ENCODE peak calls at places on chromosomes 13 and 19, in seven cellular contexts. One of them, this sample, is unnamed.

GRCh38 chr13:42878721-42879120 is 97.3 kb downstream of the FAM216B start:
- DNase-seq in stimulated activated naive B cell treated with anti-CD40 and anti-IgM and Interleukin-4, amounts not matched to agents 10 μg/mL and 1 μg/mL and 100 μg/mL, for 72 hours: no peak
- DNase-seq in memory B cell: no peak
- DNase-seq in stimulated activated CD8-positive, alpha-beta memory T cell treated with anti-CD3 and anti-CD28 coated beads, Interleukin-4, amount 100 ng/mL, for 4 hours: no peak
- DNase-seq in AG09319: no peak
- DNase-seq in GM12865: no peak
- DNase-seq in AG04450: no peak
- DNase-seq in this sample: no peak

GRCh38 chr13:30088312-30088855 is 219.0 kb downstream of the KATNAL1 start:
- DNase-seq in stimulated activated naive B cell treated with anti-CD40 and anti-IgM and Interleukin-4, amounts not matched to agents 10 μg/mL and 1 μg/mL and 100 μg/mL, for 72 hours: peak
- DNase-seq in memory B cell: no peak
- DNase-seq in AG09319: no peak
- DNase-seq in stimulated activated CD8-positive, alpha-beta memory T cell treated with anti-CD3 and anti-CD28 coated beads, Interleukin-4, amount 100 ng/mL, for 4 hours: no peak
- DNase-seq in GM12865: no peak
- DNase-seq in AG04450: no peak
- DNase-seq in this sample: peak

GRCh38 chr13:93244918-93245280 is 18.3 kb downstream of the GPC6 start:
- DNase-seq in stimulated activated naive B cell treated with anti-CD40 and anti-IgM and Interleukin-4, amounts not matched to agents 10 μg/mL and 1 μg/mL and 100 μg/mL, for 72 hours: no peak
- DNase-seq in AG04450: no peak
- DNase-seq in stimulated activated CD8-positive, alpha-beta memory T cell treated with anti-CD3 and anti-CD28 coated beads, Interleukin-4, amount 100 ng/mL, for 4 hours: no peak
- DNase-seq in AG09319: no peak
- DNase-seq in memory B cell: no peak
- DNase-seq in GM12865: no peak
- DNase-seq in this sample: no peak

GRCh38 chr19:40612831-40613668 is 11.9 kb downstream of the LTBP4 start:
- DNase-seq in stimulated activated naive B cell treated with anti-CD40 and anti-IgM and Interleukin-4, amounts not matched to agents 10 μg/mL and 1 μg/mL and 100 μg/mL, for 72 hours: peak
- DNase-seq in AG04450: no peak
- DNase-seq in memory B cell: peak
- DNase-seq in GM12865: peak
- DNase-seq in AG09319: no peak
- DNase-seq in stimulated activated CD8-positive, alpha-beta memory T cell treated with anti-CD3 and anti-CD28 coated beads, Interleukin-4, amount 100 ng/mL, for 4 hours: peak
- DNase-seq in this sample: no peak

GRCh38 chr19:8221161-8221560 is 12.0 kb downstream of the CERS4 start:
- DNase-seq in stimulated activated naive B cell treated with anti-CD40 and anti-IgM and Interleukin-4, amounts not matched to agents 10 μg/mL and 1 μg/mL and 100 μg/mL, for 72 hours: no peak
- DNase-seq in stimulated activated CD8-positive, alpha-beta memory T cell treated with anti-CD3 and anti-CD28 coated beads, Interleukin-4, amount 100 ng/mL, for 4 hours: no peak
- DNase-seq in memory B cell: no peak
- DNase-seq in AG04450: no peak
- DNase-seq in GM12865: no peak
- DNase-seq in AG09319: no peak
- DNase-seq in this sample: no peak

GRCh38 chr13:66402071-66402470 is 828.1 kb downstream of the PCDH9 start:
- DNase-seq in AG04450: no peak
- DNase-seq in stimulated activated CD8-positive, alpha-beta memory T cell treated with anti-CD3 and anti-CD28 coated beads, Interleukin-4, amount 100 ng/mL, for 4 hours: no peak
- DNase-seq in memory B cell: no peak
- DNase-seq in stimulated activated naive B cell treated with anti-CD40 and anti-IgM and Interleukin-4, amounts not matched to agents 10 μg/mL and 1 μg/mL and 100 μg/mL, for 72 hours: no peak
- DNase-seq in AG09319: no peak
- DNase-seq in GM12865: no peak
- DNase-seq in this sample: no peak

GRCh38 chr19:5624154-5624663 is 1.3 kb downstream of the SAFB start:
- DNase-seq in GM12865: peak
- DNase-seq in stimulated activated naive B cell treated with anti-CD40 and anti-IgM and Interleukin-4, amounts not matched to agents 10 μg/mL and 1 μg/mL and 100 μg/mL, for 72 hours: no peak
- DNase-seq in AG09319: no peak
- DNase-seq in AG04450: no peak
- DNase-seq in memory B cell: no peak
- DNase-seq in stimulated activated CD8-positive, alpha-beta memory T cell treated with anti-CD3 and anti-CD28 coated beads, Interleukin-4, amount 100 ng/mL, for 4 hours: no peak
- DNase-seq in this sample: no peak

GRCh38 chr19:16381756-16382401 is 57.3 kb downstream of the KLF2 start:
- DNase-seq in GM12865: no peak
- DNase-seq in AG09319: no peak
- DNase-seq in memory B cell: no peak
- DNase-seq in stimulated activated naive B cell treated with anti-CD40 and anti-IgM and Interleukin-4, amounts not matched to agents 10 μg/mL and 1 μg/mL and 100 μg/mL, for 72 hours: no peak
- DNase-seq in stimulated activated CD8-positive, alpha-beta memory T cell treated with anti-CD3 and anti-CD28 coated beads, Interleukin-4, amount 100 ng/mL, for 4 hours: no peak
- DNase-seq in AG04450: no peak
- DNase-seq in this sample: no peak

GRCh38 chr13:112185466-112185865 is 118.5 kb downstream of the SOX1 start:
- DNase-seq in memory B cell: no peak
- DNase-seq in AG04450: no peak
- DNase-seq in GM12865: no peak
- DNase-seq in stimulated activated naive B cell treated with anti-CD40 and anti-IgM and Interleukin-4, amounts not matched to agents 10 μg/mL and 1 μg/mL and 100 μg/mL, for 72 hours: no peak
- DNase-seq in AG09319: no peak
- DNase-seq in stimulated activated CD8-positive, alpha-beta memory T cell treated with anti-CD3 and anti-CD28 coated beads, Interleukin-4, amount 100 ng/mL, for 4 hours: no peak
- DNase-seq in this sample: no peak

GRCh38 chr13:114081761-114082681 is 50.4 kb downstream of the RASA3 start:
- DNase-seq in stimulated activated naive B cell treated with anti-CD40 and anti-IgM and Interleukin-4, amounts not matched to agents 10 μg/mL and 1 μg/mL and 100 μg/mL, for 72 hours: no peak
- DNase-seq in memory B cell: no peak
- DNase-seq in stimulated activated CD8-positive, alpha-beta memory T cell treated with anti-CD3 and anti-CD28 coated beads, Interleukin-4, amount 100 ng/mL, for 4 hours: no peak
- DNase-seq in AG04450: no peak
- DNase-seq in GM12865: no peak
- DNase-seq in AG09319: no peak
- DNase-seq in this sample: no peak

GRCh38 chr13:99606322-99607089 is 105.2 kb downstream of the TM9SF2 start:
- DNase-seq in memory B cell: peak
- DNase-seq in stimulated activated CD8-positive, alpha-beta memory T cell treated with anti-CD3 and anti-CD28 coated beads, Interleukin-4, amount 100 ng/mL, for 4 hours: peak
- DNase-seq in AG09319: peak
- DNase-seq in GM12865: peak
- DNase-seq in stimulated activated naive B cell treated with anti-CD40 and anti-IgM and Interleukin-4, amounts not matched to agents 10 μg/mL and 1 μg/mL and 100 μg/mL, for 72 hours: peak
- DNase-seq in AG04450: peak
- DNase-seq in this sample: peak

GRCh38 chr19:29247912-29248311 is 35.0 kb upstream of the UQCRFS1 start:
- DNase-seq in stimulated activated CD8-positive, alpha-beta memory T cell treated with anti-CD3 and anti-CD28 coated beads, Interleukin-4, amount 100 ng/mL, for 4 hours: no peak
- DNase-seq in AG09319: no peak
- DNase-seq in memory B cell: no peak
- DNase-seq in stimulated activated naive B cell treated with anti-CD40 and anti-IgM and Interleukin-4, amounts not matched to agents 10 μg/mL and 1 μg/mL and 100 μg/mL, for 72 hours: no peak
- DNase-seq in AG04450: no peak
- DNase-seq in GM12865: no peak
- DNase-seq in this sample: no peak

GRCh38 chr13:45995245-45995644 is 57.3 kb downstream of the ZC3H13 start:
- DNase-seq in AG09319: no peak
- DNase-seq in stimulated activated CD8-positive, alpha-beta memory T cell treated with anti-CD3 and anti-CD28 coated beads, Interleukin-4, amount 100 ng/mL, for 4 hours: no peak
- DNase-seq in AG04450: no peak
- DNase-seq in GM12865: no peak
- DNase-seq in stimulated activated naive B cell treated with anti-CD40 and anti-IgM and Interleukin-4, amounts not matched to agents 10 μg/mL and 1 μg/mL and 100 μg/mL, for 72 hours: no peak
- DNase-seq in memory B cell: no peak
- DNase-seq in this sample: no peak

GRCh38 chr19:56145698-56146097 is 4.6 kb downstream of the ZNF444 start:
- DNase-seq in memory B cell: no peak
- DNase-seq in GM12865: no peak
- DNase-seq in stimulated activated CD8-positive, alpha-beta memory T cell treated with anti-CD3 and anti-CD28 coated beads, Interleukin-4, amount 100 ng/mL, for 4 hours: no peak
- DNase-seq in AG09319: no peak
- DNase-seq in stimulated activated naive B cell treated with anti-CD40 and anti-IgM and Interleukin-4, amounts not matched to agents 10 μg/mL and 1 μg/mL and 100 μg/mL, for 72 hours: no peak
- DNase-seq in AG04450: no peak
- DNase-seq in this sample: no peak

GRCh38 chr19:15299568-15300409 is 32.5 kb downstream of the BRD4 start:
- DNase-seq in AG09319: no peak
- DNase-seq in stimulated activated naive B cell treated with anti-CD40 and anti-IgM and Interleukin-4, amounts not matched to agents 10 μg/mL and 1 μg/mL and 100 μg/mL, for 72 hours: no peak
- DNase-seq in AG04450: peak
- DNase-seq in memory B cell: no peak
- DNase-seq in stimulated activated CD8-positive, alpha-beta memory T cell treated with anti-CD3 and anti-CD28 coated beads, Interleukin-4, amount 100 ng/mL, for 4 hours: no peak
- DNase-seq in GM12865: no peak
- DNase-seq in this sample: no peak

GRCh38 chr19:33456845-33457220 is 64.8 kb downstream of the PEPD start:
- DNase-seq in stimulated activated CD8-positive, alpha-beta memory T cell treated with anti-CD3 and anti-CD28 coated beads, Interleukin-4, amount 100 ng/mL, for 4 hours: no peak
- DNase-seq in AG04450: no peak
- DNase-seq in memory B cell: no peak
- DNase-seq in AG09319: no peak
- DNase-seq in stimulated activated naive B cell treated with anti-CD40 and anti-IgM and Interleukin-4, amounts not matched to agents 10 μg/mL and 1 μg/mL and 100 μg/mL, for 72 hours: no peak
- DNase-seq in GM12865: no peak
- DNase-seq in this sample: no peak

GRCh38 chr13:110877737-110878136 is 37.1 kb downstream of the ANKRD10 start:
- DNase-seq in GM12865: no peak
- DNase-seq in AG09319: no peak
- DNase-seq in AG04450: no peak
- DNase-seq in stimulated activated CD8-positive, alpha-beta memory T cell treated with anti-CD3 and anti-CD28 coated beads, Interleukin-4, amount 100 ng/mL, for 4 hours: no peak
- DNase-seq in stimulated activated naive B cell treated with anti-CD40 and anti-IgM and Interleukin-4, amounts not matched to agents 10 μg/mL and 1 μg/mL and 100 μg/mL, for 72 hours: no peak
- DNase-seq in memory B cell: no peak
- DNase-seq in this sample: no peak

GRCh38 chr19:50280983-50281382 is 48.2 kb downstream of the KCNC3 start:
- DNase-seq in AG04450: no peak
- DNase-seq in GM12865: no peak
- DNase-seq in AG09319: no peak
- DNase-seq in stimulated activated naive B cell treated with anti-CD40 and anti-IgM and Interleukin-4, amounts not matched to agents 10 μg/mL and 1 μg/mL and 100 μg/mL, for 72 hours: no peak
- DNase-seq in memory B cell: no peak
- DNase-seq in stimulated activated CD8-positive, alpha-beta memory T cell treated with anti-CD3 and anti-CD28 coated beads, Interleukin-4, amount 100 ng/mL, for 4 hours: no peak
- DNase-seq in this sample: no peak

GRCh38 chr13:63435668-63436275 is 2020.1 kb upstream of the PCDH20 start:
- DNase-seq in AG09319: peak
- DNase-seq in stimulated activated CD8-positive, alpha-beta memory T cell treated with anti-CD3 and anti-CD28 coated beads, Interleukin-4, amount 100 ng/mL, for 4 hours: no peak
- DNase-seq in memory B cell: no peak
- DNase-seq in GM12865: no peak
- DNase-seq in AG04450: peak
- DNase-seq in stimulated activated naive B cell treated with anti-CD40 and anti-IgM and Interleukin-4, amounts not matched to agents 10 μg/mL and 1 μg/mL and 100 μg/mL, for 72 hours: no peak
- DNase-seq in this sample: no peak

GRCh38 chr13:54611400-54611799 is 1582.8 kb downstream of the OLFM4 start:
- DNase-seq in stimulated activated naive B cell treated with anti-CD40 and anti-IgM and Interleukin-4, amounts not matched to agents 10 μg/mL and 1 μg/mL and 100 μg/mL, for 72 hours: no peak
- DNase-seq in AG04450: no peak
- DNase-seq in memory B cell: no peak
- DNase-seq in stimulated activated CD8-positive, alpha-beta memory T cell treated with anti-CD3 and anti-CD28 coated beads, Interleukin-4, amount 100 ng/mL, for 4 hours: no peak
- DNase-seq in AG09319: no peak
- DNase-seq in GM12865: no peak
- DNase-seq in this sample: no peak

GRCh38 chr19:48635263-48635965 is 1.8 kb downstream of the DBP start:
- DNase-seq in AG09319: no peak
- DNase-seq in stimulated activated naive B cell treated with anti-CD40 and anti-IgM and Interleukin-4, amounts not matched to agents 10 μg/mL and 1 μg/mL and 100 μg/mL, for 72 hours: peak
- DNase-seq in memory B cell: peak
- DNase-seq in stimulated activated CD8-positive, alpha-beta memory T cell treated with anti-CD3 and anti-CD28 coated beads, Interleukin-4, amount 100 ng/mL, for 4 hours: peak
- DNase-seq in GM12865: peak
- DNase-seq in AG04450: no peak
- DNase-seq in this sample: peak

GRCh38 chr13:34730966-34731365 is 211.1 kb upstream of the NBEA start:
- DNase-seq in AG04450: no peak
- DNase-seq in memory B cell: no peak
- DNase-seq in GM12865: no peak
- DNase-seq in stimulated activated naive B cell treated with anti-CD40 and anti-IgM and Interleukin-4, amounts not matched to agents 10 μg/mL and 1 μg/mL and 100 μg/mL, for 72 hours: no peak
- DNase-seq in AG09319: no peak
- DNase-seq in stimulated activated CD8-positive, alpha-beta memory T cell treated with anti-CD3 and anti-CD28 coated beads, Interleukin-4, amount 100 ng/mL, for 4 hours: no peak
- DNase-seq in this sample: no peak

GRCh38 chr13:110226051-110226562 is 80.8 kb downstream of the COL4A1 start:
- DNase-seq in AG04450: no peak
- DNase-seq in AG09319: no peak
- DNase-seq in stimulated activated CD8-positive, alpha-beta memory T cell treated with anti-CD3 and anti-CD28 coated beads, Interleukin-4, amount 100 ng/mL, for 4 hours: no peak
- DNase-seq in stimulated activated naive B cell treated with anti-CD40 and anti-IgM and Interleukin-4, amounts not matched to agents 10 μg/mL and 1 μg/mL and 100 μg/mL, for 72 hours: no peak
- DNase-seq in GM12865: no peak
- DNase-seq in memory B cell: no peak
- DNase-seq in this sample: no peak

GRCh38 chr19:18520848-18521691 is 800 bp downstream of the ELL start:
- DNase-seq in AG09319: no peak
- DNase-seq in AG04450: no peak
- DNase-seq in stimulated activated CD8-positive, alpha-beta memory T cell treated with anti-CD3 and anti-CD28 coated beads, Interleukin-4, amount 100 ng/mL, for 4 hours: no peak
- DNase-seq in GM12865: peak
- DNase-seq in stimulated activated naive B cell treated with anti-CD40 and anti-IgM and Interleukin-4, amounts not matched to agents 10 μg/mL and 1 μg/mL and 100 μg/mL, for 72 hours: peak
- DNase-seq in memory B cell: peak
- DNase-seq in this sample: peak

GRCh38 chr13:20426766-20427448 is 98.8 kb downstream of the CRYL1 start:
- DNase-seq in stimulated activated CD8-positive, alpha-beta memory T cell treated with anti-CD3 and anti-CD28 coated beads, Interleukin-4, amount 100 ng/mL, for 4 hours: no peak
- DNase-seq in GM12865: no peak
- DNase-seq in memory B cell: no peak
- DNase-seq in stimulated activated naive B cell treated with anti-CD40 and anti-IgM and Interleukin-4, amounts not matched to agents 10 μg/mL and 1 μg/mL and 100 μg/mL, for 72 hours: no peak
- DNase-seq in AG09319: no peak
- DNase-seq in AG04450: no peak
- DNase-seq in this sample: no peak

GRCh38 chr13:112057736-112058518 is 9.0 kb upstream of the SOX1 start:
- DNase-seq in stimulated activated naive B cell treated with anti-CD40 and anti-IgM and Interleukin-4, amounts not matched to agents 10 μg/mL and 1 μg/mL and 100 μg/mL, for 72 hours: no peak
- DNase-seq in AG04450: no peak
- DNase-seq in GM12865: no peak
- DNase-seq in memory B cell: no peak
- DNase-seq in AG09319: no peak
- DNase-seq in stimulated activated CD8-positive, alpha-beta memory T cell treated with anti-CD3 and anti-CD28 coated beads, Interleukin-4, amount 100 ng/mL, for 4 hours: no peak
- DNase-seq in this sample: no peak

GRCh38 chr13:113125506-113126264 is 3.1 kb downstream of the F10 start:
- DNase-seq in GM12865: no peak
- DNase-seq in AG09319: no peak
- DNase-seq in stimulated activated CD8-positive, alpha-beta memory T cell treated with anti-CD3 and anti-CD28 coated beads, Interleukin-4, amount 100 ng/mL, for 4 hours: no peak
- DNase-seq in stimulated activated naive B cell treated with anti-CD40 and anti-IgM and Interleukin-4, amounts not matched to agents 10 μg/mL and 1 μg/mL and 100 μg/mL, for 72 hours: no peak
- DNase-seq in memory B cell: no peak
- DNase-seq in AG04450: no peak
- DNase-seq in this sample: peak

GRCh38 chr19:51884713-51885112 is 3.0 kb downstream of the ZNF577 start:
- DNase-seq in stimulated activated naive B cell treated with anti-CD40 and anti-IgM and Interleukin-4, amounts not matched to agents 10 μg/mL and 1 μg/mL and 100 μg/mL, for 72 hours: no peak
- DNase-seq in stimulated activated CD8-positive, alpha-beta memory T cell treated with anti-CD3 and anti-CD28 coated beads, Interleukin-4, amount 100 ng/mL, for 4 hours: no peak
- DNase-seq in memory B cell: no peak
- DNase-seq in AG04450: no peak
- DNase-seq in GM12865: no peak
- DNase-seq in AG09319: no peak
- DNase-seq in this sample: no peak

GRCh38 chr13:70353096-70353495 is 244.8 kb upstream of the KLHL1 start:
- DNase-seq in stimulated activated naive B cell treated with anti-CD40 and anti-IgM and Interleukin-4, amounts not matched to agents 10 μg/mL and 1 μg/mL and 100 μg/mL, for 72 hours: no peak
- DNase-seq in stimulated activated CD8-positive, alpha-beta memory T cell treated with anti-CD3 and anti-CD28 coated beads, Interleukin-4, amount 100 ng/mL, for 4 hours: no peak
- DNase-seq in GM12865: no peak
- DNase-seq in AG09319: no peak
- DNase-seq in memory B cell: no peak
- DNase-seq in AG04450: no peak
- DNase-seq in this sample: no peak

GRCh38 chr13:59398127-59398526 is 765.6 kb downstream of the DIAPH3 start:
- DNase-seq in memory B cell: no peak
- DNase-seq in AG09319: no peak
- DNase-seq in AG04450: no peak
- DNase-seq in stimulated activated CD8-positive, alpha-beta memory T cell treated with anti-CD3 and anti-CD28 coated beads, Interleukin-4, amount 100 ng/mL, for 4 hours: no peak
- DNase-seq in stimulated activated naive B cell treated with anti-CD40 and anti-IgM and Interleukin-4, amounts not matched to agents 10 μg/mL and 1 μg/mL and 100 μg/mL, for 72 hours: no peak
- DNase-seq in GM12865: no peak
- DNase-seq in this sample: no peak

GRCh38 chr19:51751655-51752054 is at the start of gene FPR1:
- DNase-seq in GM12865: no peak
- DNase-seq in AG04450: no peak
- DNase-seq in stimulated activated naive B cell treated with anti-CD40 and anti-IgM and Interleukin-4, amounts not matched to agents 10 μg/mL and 1 μg/mL and 100 μg/mL, for 72 hours: peak
- DNase-seq in stimulated activated CD8-positive, alpha-beta memory T cell treated with anti-CD3 and anti-CD28 coated beads, Interleukin-4, amount 100 ng/mL, for 4 hours: no peak
- DNase-seq in AG09319: no peak
- DNase-seq in memory B cell: no peak
- DNase-seq in this sample: no peak

GRCh38 chr19:35471946-35472345 is 18.3 kb downstream of the KRTDAP start:
- DNase-seq in AG09319: no peak
- DNase-seq in stimulated activated naive B cell treated with anti-CD40 and anti-IgM and Interleukin-4, amounts not matched to agents 10 μg/mL and 1 μg/mL and 100 μg/mL, for 72 hours: no peak
- DNase-seq in AG04450: no peak
- DNase-seq in stimulated activated CD8-positive, alpha-beta memory T cell treated with anti-CD3 and anti-CD28 coated beads, Interleukin-4, amount 100 ng/mL, for 4 hours: no peak
- DNase-seq in GM12865: no peak
- DNase-seq in memory B cell: no peak
- DNase-seq in this sample: no peak

GRCh38 chr13:46871557-46871956 is 25.3 kb downstream of the HTR2A start:
- DNase-seq in stimulated activated naive B cell treated with anti-CD40 and anti-IgM and Interleukin-4, amounts not matched to agents 10 μg/mL and 1 μg/mL and 100 μg/mL, for 72 hours: no peak
- DNase-seq in GM12865: no peak
- DNase-seq in AG04450: no peak
- DNase-seq in memory B cell: no peak
- DNase-seq in stimulated activated CD8-positive, alpha-beta memory T cell treated with anti-CD3 and anti-CD28 coated beads, Interleukin-4, amount 100 ng/mL, for 4 hours: no peak
- DNase-seq in AG09319: no peak
- DNase-seq in this sample: no peak

GRCh38 chr13:46288570-46289259 is 77.0 kb downstream of the LRRC63 start:
- DNase-seq in memory B cell: no peak
- DNase-seq in AG09319: no peak
- DNase-seq in GM12865: peak
- DNase-seq in stimulated activated naive B cell treated with anti-CD40 and anti-IgM and Interleukin-4, amounts not matched to agents 10 μg/mL and 1 μg/mL and 100 μg/mL, for 72 hours: peak
- DNase-seq in stimulated activated CD8-positive, alpha-beta memory T cell treated with anti-CD3 and anti-CD28 coated beads, Interleukin-4, amount 100 ng/mL, for 4 hours: no peak
- DNase-seq in AG04450: no peak
- DNase-seq in this sample: no peak

GRCh38 chr19:34943861-34944573 is 17.3 kb downstream of the ZNF30 start:
- DNase-seq in AG09319: no peak
- DNase-seq in AG04450: no peak
- DNase-seq in stimulated activated naive B cell treated with anti-CD40 and anti-IgM and Interleukin-4, amounts not matched to agents 10 μg/mL and 1 μg/mL and 100 μg/mL, for 72 hours: no peak
- DNase-seq in memory B cell: no peak
- DNase-seq in stimulated activated CD8-positive, alpha-beta memory T cell treated with anti-CD3 and anti-CD28 coated beads, Interleukin-4, amount 100 ng/mL, for 4 hours: no peak
- DNase-seq in GM12865: no peak
- DNase-seq in this sample: no peak